ENCODE peak calls at places on chromosome 3, in six cellular contexts. Y, X, T, L, U and G are unnamed samples.

GRCh38 chr3:63325386-63325785 is 47.3 kb downstream of the SYNPR start:
- DNase-seq in X (no peak), U (no peak), L (no peak), T (no peak), Y (no peak), G (no peak)

GRCh38 chr3:33046521-33046920 is 50.4 kb downstream of the GLB1 start:
- DNase-seq in L (no peak), X (peak), U (no peak), T (no peak), Y (no peak), G (no peak)

GRCh38 chr3:61926913-61927312 is 365.5 kb downstream of the PTPRG start:
- DNase-seq in L (no peak), Y (no peak), U (no peak), T (no peak), X (no peak), G (no peak)

GRCh38 chr3:13776253-13777050 is 103.4 kb downstream of the WNT7A start:
- DNase-seq in X (no peak), L (no peak), U (no peak), Y (no peak), T (no peak), G (no peak)

GRCh38 chr3:115922681-115923347 is 299.5 kb downstream of the GAP43 start:
- DNase-seq in Y (no peak), X (no peak), U (no peak), L (peak), T (peak), G (peak)

GRCh38 chr3:124118397-124118796 is 126.5 kb upstream of the ROPN1 start:
- DNase-seq in U (no peak), Y (no peak), T (no peak), L (no peak), X (no peak), G (no peak)

GRCh38 chr3:64454179-64454578 is 228.9 kb upstream of the PRICKLE2 start:
- DNase-seq in X (no peak), U (no peak), T (no peak), L (no peak), Y (no peak), G (no peak)

GRCh38 chr3:140466535-140466934 is 211.3 kb upstream of the TRIM42 start:
- DNase-seq in T (no peak), X (no peak), L (no peak), U (no peak), Y (no peak), G (no peak)

GRCh38 chr3:17894434-17895060 is 152.1 kb upstream of the TBC1D5 start:
- DNase-seq in Y (no peak), X (no peak), T (peak), U (peak), L (peak), G (peak)

GRCh38 chr3:160225181-160226025 is at the start of gene C3orf80:
- DNase-seq in U (no peak), L (peak), Y (peak), X (peak), T (peak), G (peak)

GRCh38 chr3:49346797-49347251 is 7.0 kb upstream of the USP4 start:
- DNase-seq in X (no peak), L (peak), U (no peak), Y (no peak), T (peak), G (no peak)

GRCh38 chr3:128178782-128179473 is 25.6 kb downstream of the EEFSEC start:
- DNase-seq in L (no peak), T (no peak), X (no peak), Y (no peak), U (no peak), G (no peak)